ENCODE peak calls at places on chromosome 12, in nine cellular contexts. B is dorsolateral prefrontal cortex, N is cardiac muscle cell, O is WTC11, Q is GM20000, G is AG10803, D is MCF 10A, R is GM06990, I is IMR-90. Z is an unnamed sample.

GRCh38 chr12:6336859-6337744 is 4.8 kb downstream of the TNFRSF1A start:
- DNase-seq in D (peak; percentile 65), N (no peak), I (no peak), O (peak; percentile 30), R (peak; percentile 59), B (no peak), Q (peak; percentile 56), G (no peak), Z (no peak)

GRCh38 chr12:100445081-100445481 is 28.6 kb upstream of the NR1H4 start:
- DNase-seq in D (peak; percentile 38), N (no peak), O (no peak), R (no peak), B (no peak), I (no peak), G (no peak), Q (no peak), Z (no peak)

GRCh38 chr12:118827047-118827446 is 154.3 kb upstream of the SRRM4 start:
- DNase-seq in R (no peak), B (no peak), O (no peak), Q (no peak), D (no peak), N (no peak), G (no peak), I (no peak), Z (no peak)

GRCh38 chr12:80593766-80594165 is 113.7 kb upstream of the MYF6 start:
- DNase-seq in G (peak; percentile 90), Q (no peak), D (no peak), I (peak; percentile 91), R (no peak), O (no peak), B (no peak), N (no peak), Z (no peak)

GRCh38 chr12:61525331-61525730 is 734.9 kb upstream of the USP15 start:
- DNase-seq in N (no peak), B (no peak), D (no peak), R (no peak), O (no peak), I (no peak), Q (no peak), G (no peak), Z (no peak)

GRCh38 chr12:25592725-25593495 is 39.8 kb upstream of the LMNTD1 start:
- DNase-seq in D (no peak), I (no peak), N (no peak), G (no peak), O (no peak), R (no peak), Q (no peak), B (no peak), Z (no peak)

GRCh38 chr12:112944028-112944690 is 5.9 kb downstream of the OAS3 start:
- DNase-seq in Q (no peak), D (no peak), N (no peak), R (no peak), G (no peak), O (no peak), B (no peak), I (no peak), Z (no peak)

GRCh38 chr12:57889541-57889989 is 43.0 kb upstream of the CTDSP2 start:
- DNase-seq in D (no peak), B (no peak), I (peak; percentile 93), Q (no peak), N (no peak), R (no peak), G (peak; percentile 97), O (no peak), Z (no peak)

GRCh38 chr12:42119085-42119633 is 25.5 kb downstream of the GXYLT1 start:
- DNase-seq in O (no peak), Q (no peak), G (peak; percentile 84), D (peak; percentile 41), I (peak; percentile 97), B (no peak), R (no peak), N (no peak), Z (no peak)

GRCh38 chr12:6614513-6615177 is 7.5 kb upstream of the CHD4 start:
- DNase-seq in O (no peak), G (no peak), Q (no peak), N (no peak), B (no peak), R (no peak), D (no peak), I (no peak), Z (no peak)

GRCh38 chr12:112537710-112538396 is 119.1 kb downstream of the PTPN11 start:
- DNase-seq in I (peak; percentile 12), N (peak; percentile 39), Q (no peak), B (no peak), D (no peak), O (peak; percentile 33), R (no peak), G (peak; percentile 51), Z (no peak)

GRCh38 chr12:56931474-56931978 is 2.7 kb downstream of the SDR9C7 start:
- DNase-seq in R (peak; percentile 27), D (peak; percentile 71), O (no peak), N (peak; percentile 50), Q (no peak), I (peak; percentile 57), G (peak; percentile 71), B (no peak), Z (peak; percentile 9)

GRCh38 chr12:70982286-70982685 is 61.7 kb upstream of the PTPRR start:
- DNase-seq in R (no peak), O (no peak), D (no peak), I (peak; percentile 38), N (no peak), G (peak; percentile 13), Q (no peak), B (no peak), Z (no peak)

GRCh38 chr12:128385736-128386135 is 118.8 kb downstream of the TMEM132C start:
- DNase-seq in Q (no peak), D (no peak), G (no peak), B (no peak), I (no peak), O (no peak), R (no peak), N (no peak), Z (no peak)

GRCh38 chr12:42462486-42462885 is 127.1 kb downstream of the PRICKLE1 start:
- DNase-seq in B (no peak), I (no peak), G (no peak), D (no peak), Q (no peak), N (no peak), R (no peak), O (no peak), Z (no peak)

GRCh38 chr12:79069009-79069408 is 204.4 kb downstream of the SYT1 start:
- DNase-seq in O (no peak), R (peak; percentile 8), D (no peak), Q (peak; percentile 9), I (no peak), G (no peak), N (no peak), B (no peak), Z (no peak)

GRCh38 chr12:88299567-88300101 is 157.5 kb downstream of the TMTC3 start:
- DNase-seq in D (peak; percentile 86), B (no peak), Q (peak; percentile 41), R (peak; percentile 65), G (peak; percentile 98), O (no peak), N (no peak), I (peak; percentile 98), Z (peak; percentile 89)

DNA sequence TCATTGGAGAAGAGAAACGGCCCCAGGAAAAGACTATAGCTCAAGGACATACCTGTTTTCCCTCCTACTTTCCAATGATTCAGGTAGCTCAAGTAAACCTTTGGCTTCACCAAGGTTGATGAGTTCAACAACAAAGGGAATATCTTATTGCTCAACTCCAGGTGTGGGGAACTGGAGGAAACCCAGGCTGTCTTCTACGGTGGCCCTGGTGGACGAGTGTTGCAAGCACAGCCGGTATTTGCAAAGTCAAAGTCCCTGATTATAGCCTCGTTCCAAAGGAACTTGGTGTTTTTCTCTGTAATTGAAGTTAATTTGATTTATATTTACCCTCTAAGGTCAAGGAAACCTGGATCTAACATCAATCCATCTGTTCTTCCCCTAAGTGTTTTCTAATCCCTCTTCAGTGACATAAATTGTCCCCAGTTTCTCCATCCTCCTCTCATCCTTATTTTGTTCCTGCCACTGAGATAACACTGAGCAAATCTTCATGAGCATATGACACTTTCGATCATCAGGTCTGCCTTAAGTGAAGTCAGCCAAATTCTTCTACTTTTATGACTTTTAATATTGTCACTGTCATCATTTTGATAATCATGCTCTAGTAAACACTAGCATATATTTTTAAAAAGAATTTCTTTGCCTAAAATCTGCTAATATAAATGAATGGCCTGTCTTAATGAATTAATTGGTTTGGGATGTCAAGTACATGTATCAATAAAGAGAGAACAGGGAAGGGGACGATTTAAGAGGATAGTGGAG is 174.6 kb upstream of the TBX3 start:
- DNase-seq in N (no peak), Q (no peak), D (peak; percentile 46), I (no peak), O (peak; percentile 36), G (no peak), B (no peak), R (no peak), Z (no peak)
- TF ChIP-seq CTCF in N (peak; percentile 28), Q (no peak), D (no peak), I (no peak), O (peak; percentile 54), G (peak; percentile 16), B (no peak), R (no peak), Z (no peak)

GRCh38 chr12:38905480-38906351 is at the start of gene CPNE8:
- DNase-seq in R (peak; percentile 85), Q (peak; percentile 75), B (peak; percentile 37), I (no peak), G (peak; percentile 69), D (peak; percentile 84), O (peak; percentile 63), N (peak; percentile 19), Z (no peak)
- TF ChIP-seq CTCF in R (no peak), Q (no peak), B (no peak), I (no peak), G (no peak), D (no peak), O (no peak), N (no peak), Z (no peak)

DNA sequence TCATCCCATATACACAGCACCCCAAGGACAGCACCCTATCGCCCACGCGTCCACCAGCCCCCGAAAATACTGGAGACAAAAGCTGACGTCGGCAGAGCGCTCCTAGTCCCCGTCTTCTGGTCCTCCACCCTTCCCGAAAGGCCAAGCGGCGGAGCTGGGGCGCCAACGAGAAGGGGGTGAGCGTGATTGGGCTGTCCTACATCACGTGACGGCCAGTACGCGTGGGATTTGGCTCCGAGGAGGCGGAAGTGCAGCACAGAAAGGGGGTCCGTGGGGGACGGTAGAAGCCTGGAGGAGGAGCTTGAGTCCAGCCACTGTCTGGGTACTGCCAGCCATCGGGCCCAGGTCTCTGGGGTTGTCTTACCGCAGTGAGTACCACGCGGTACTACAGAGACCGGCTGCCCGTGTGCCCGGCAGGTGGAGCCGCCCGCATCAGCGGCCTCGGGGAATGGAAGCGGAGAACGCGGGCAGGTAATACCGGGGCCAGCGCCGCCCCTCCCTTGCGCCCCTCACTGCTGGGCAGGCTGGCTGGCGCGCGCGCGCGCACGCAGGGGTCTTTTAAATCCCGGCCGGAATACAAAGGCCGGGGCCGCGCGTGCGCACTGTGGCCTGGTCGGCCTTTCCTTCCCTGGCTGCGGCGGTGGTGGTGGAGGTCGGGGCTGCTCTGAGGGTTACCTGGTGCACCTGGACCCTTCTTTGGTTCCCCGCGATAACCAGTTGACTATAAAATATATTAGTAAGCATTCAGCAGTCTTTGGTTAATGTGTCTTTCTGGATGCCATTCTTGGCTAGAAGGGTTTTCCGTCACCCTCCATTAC is at the start of gene TDG:
- DNase-seq in D (peak; percentile 98), Q (peak; percentile 95), B (peak; percentile 98), I (peak; percentile 99), O (peak; percentile 96), N (peak; percentile 98), G (peak; percentile 98), R (peak; percentile 95), Z (peak; percentile 85)
- TF ChIP-seq CTCF in D (peak; percentile 28), Q (peak; percentile 1), B (peak; percentile 27), I (peak; percentile 16), O (no peak), N (no peak), G (no peak), R (peak; percentile 10), Z (peak; percentile 52)

GRCh38 chr12:27779837-27780611 is at the start of the genes KLHL42 and MANSC4:
- DNase-seq in I (peak; percentile 73), G (peak; percentile 72), O (peak; percentile 81), Q (peak; percentile 90), R (peak; percentile 83), D (peak; percentile 67), N (peak; percentile 89), B (peak; percentile 40), Z (no peak)
- TF ChIP-seq CTCF in I (no peak), G (peak; percentile 0), O (no peak), Q (no peak), R (no peak), D (no peak), N (no peak), B (no peak), Z (peak; percentile 33)

Z was measured in keratinocyte.